ENCODE peak calls at places on chromosomes 2 and 18, in seven cellular contexts. O, J, H, D, A, M and Y are unnamed samples.
A peak's percentile ranks its signal among the peaks of the same experiment; 100 is the strongest.

GRCh38 chr18:36469471-36469870 is 172.0 kb downstream of the FHOD3 start:
- DNase-seq in O (no peak), M (peak; percentile 22), A (no peak), J (no peak), D (no peak), H (no peak), Y (no peak)

GRCh38 chr2:20916604-20917286 is 93.8 kb upstream of the LDAH start:
- DNase-seq in H (no peak), D (no peak), J (peak; percentile 48), O (peak; percentile 13), A (no peak), M (peak; percentile 13), Y (peak; percentile 39)

GRCh38 chr2:39377226-39377939 is 59.7 kb downstream of the MAP4K3 start:
- DNase-seq in H (peak; percentile 43), J (peak; percentile 27), A (no peak), D (no peak), M (peak; percentile 14), O (no peak), Y (no peak)

GRCh38 chr18:33440384-33441043 is at the start of gene CCDC178:
- DNase-seq in H (peak; percentile 66), D (peak; percentile 84), J (peak; percentile 74), A (peak; percentile 55), M (no peak), O (peak; percentile 4), Y (peak; percentile 72)

GRCh38 chr2:174788291-174788929 is 24.1 kb upstream of the CHRNA1 start:
- DNase-seq in D (peak; percentile 78), H (no peak), O (peak; percentile 51), M (no peak), A (no peak), J (peak; percentile 85), Y (peak; percentile 88)

GRCh38 chr2:62321890-62322289 is 126.0 kb downstream of the B3GNT2 start:
- DNase-seq in O (no peak), H (no peak), D (no peak), A (no peak), J (no peak), M (no peak), Y (no peak)

GRCh38 chr18:12121175-12122095 is 27.8 kb downstream of the ANKRD62 start:
- DNase-seq in H (peak; percentile 24), A (no peak), O (peak; percentile 1), D (peak; percentile 69), J (peak; percentile 77), M (peak; percentile 28), Y (peak; percentile 65)

GRCh38 chr2:34486945-34487344 is 887.8 kb upstream of the FAM98A start:
- DNase-seq in H (no peak), J (no peak), D (no peak), O (no peak), A (no peak), M (no peak), Y (no peak)

GRCh38 chr2:217387776-217388381 is 528.0 kb upstream of the TNP1 start:
- DNase-seq in A (no peak), H (no peak), M (no peak), D (no peak), J (no peak), O (no peak), Y (no peak)

DNA sequence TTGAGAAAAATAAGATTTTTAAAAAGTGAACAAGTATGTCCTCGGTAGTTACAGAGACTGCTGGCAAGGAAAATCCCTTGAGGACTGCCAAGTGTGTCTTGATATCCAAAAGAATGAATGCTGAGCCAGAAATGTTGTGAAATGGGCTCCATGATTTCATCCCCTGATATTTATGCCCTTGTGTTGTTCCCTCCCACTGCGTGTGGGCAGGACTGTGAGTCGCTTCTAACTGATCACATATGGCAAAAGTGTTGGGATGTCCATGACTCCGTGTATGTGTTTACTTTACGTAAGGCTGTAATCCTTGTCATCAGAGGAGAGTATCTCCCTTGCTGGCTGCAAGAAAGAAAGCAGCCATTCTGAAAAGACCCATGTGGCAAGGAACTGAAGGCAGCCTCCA is 285.1 kb downstream of the SS18 start:
- DNase-seq in D (no peak), J (no peak), O (peak; percentile 89), H (peak; percentile 96), M (no peak), A (no peak), Y (no peak)
- H4K8ac ChIP-seq in D (no peak overlapping the region), J (no peak overlapping the region), O (no peak overlapping the region), H (no peak overlapping the region), M (no peak overlapping the region), A (no peak overlapping the region), Y (no peak overlapping the region)

DNA sequence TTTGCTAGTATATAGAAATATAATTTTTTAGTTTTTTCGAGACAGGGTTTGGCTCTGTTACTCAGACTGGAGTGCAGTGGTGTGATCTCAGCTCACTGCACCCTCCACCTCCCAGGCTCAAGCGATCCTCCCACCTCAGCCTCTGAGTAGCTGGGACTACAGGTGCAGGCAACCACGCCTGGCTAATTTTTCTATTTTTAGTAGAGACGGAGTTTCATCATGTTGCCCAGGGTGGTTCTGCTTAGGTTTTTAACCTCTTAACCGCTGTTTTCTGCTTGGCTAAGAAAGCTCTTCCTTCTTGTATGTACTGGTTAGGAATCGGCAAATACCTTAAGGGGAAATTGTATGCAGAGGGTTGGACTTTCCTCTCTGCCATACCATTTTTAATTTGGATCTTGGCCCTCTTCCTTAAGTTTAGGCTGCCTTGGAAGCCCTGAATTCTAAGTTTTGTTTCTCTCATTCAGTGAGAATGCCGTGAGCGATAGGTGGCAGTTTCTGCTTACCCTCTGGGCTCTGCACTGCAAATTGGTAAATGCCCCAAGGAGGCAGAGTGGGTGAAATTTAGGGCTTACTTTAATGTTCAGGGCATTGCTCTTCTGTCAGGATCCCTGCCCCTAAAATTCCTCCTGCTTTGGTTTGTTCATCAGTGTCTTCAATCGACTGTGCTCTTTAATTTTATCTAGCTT is 32.3 kb downstream of the EML6 start:
- DNase-seq in D (no peak), M (no peak), J (no peak), A (no peak), H (no peak), O (no peak), Y (no peak)
- H2AK5ac ChIP-seq in D (no peak overlapping the region), M (no peak overlapping the region), J (no peak overlapping the region), A (no peak overlapping the region), H (no peak overlapping the region), O (no peak overlapping the region), Y (no peak overlapping the region)

DNA sequence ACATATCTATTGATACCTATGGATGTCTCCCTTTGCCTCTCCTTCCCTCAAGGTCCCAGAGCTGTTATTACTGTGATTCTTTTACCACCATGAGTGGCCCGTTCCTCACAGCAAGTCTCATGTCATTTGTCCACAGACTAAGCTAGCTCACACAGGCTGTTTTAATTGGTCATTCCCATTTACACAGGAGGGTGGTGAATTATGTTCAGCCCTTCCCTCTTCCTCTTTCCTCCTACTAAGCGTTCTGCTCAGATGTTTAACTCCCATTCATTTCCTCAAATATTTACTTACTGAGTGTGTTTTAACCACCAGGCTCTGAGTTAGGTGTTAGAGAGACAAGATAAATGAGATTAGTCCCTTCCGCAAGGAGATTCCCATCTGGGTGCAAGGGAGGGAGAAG is 403.7 kb upstream of the ACVR2A start:
- DNase-seq in O (no peak), H (no peak), J (no peak), M (no peak), A (no peak), D (no peak), Y (no peak)
- H4K8ac ChIP-seq in O (no peak overlapping the region), H (no peak overlapping the region), J (no peak overlapping the region), M (no peak overlapping the region), A (no peak overlapping the region), D (no peak overlapping the region), Y (no peak overlapping the region)

GRCh38 chr2:173118385-173118784 is 42.7 kb downstream of the MAP3K20 start:
- DNase-seq in D (no peak), M (no peak), H (no peak), O (peak; percentile 47), J (no peak), A (no peak), Y (no peak)
- H2AK5ac ChIP-seq in D (no peak overlapping the region), M (no peak overlapping the region), H (no peak overlapping the region), O (peak overlapping the region; percentile 4), J (no peak overlapping the region), A (no peak overlapping the region), Y (no peak overlapping the region)

DNA sequence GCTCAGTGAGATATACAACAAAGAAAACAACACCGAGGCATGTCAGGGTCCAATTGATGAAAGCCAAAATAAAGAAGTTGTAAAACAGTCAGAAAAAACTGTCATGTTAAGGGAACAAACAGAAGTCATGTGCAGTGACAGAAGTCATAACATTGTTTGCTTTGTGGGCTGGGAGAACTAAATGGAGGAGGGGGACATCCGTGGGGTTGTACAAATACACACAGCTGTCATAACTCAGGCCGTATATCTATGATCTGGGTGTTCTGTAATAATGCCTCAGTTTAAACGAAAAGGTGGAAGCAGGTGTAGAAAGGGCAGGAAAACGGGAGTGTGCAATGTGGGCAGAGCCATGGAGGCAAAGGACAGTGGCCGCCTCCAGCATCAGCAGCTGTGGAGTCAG is 27.3 kb downstream of the TIMM21 start:
- DNase-seq in A (no peak), D (no peak), H (no peak), O (no peak), M (no peak), J (no peak), Y (no peak)
- H4K8ac ChIP-seq in A (no peak overlapping the region), D (no peak overlapping the region), H (no peak overlapping the region), O (no peak overlapping the region), M (no peak overlapping the region), J (no peak overlapping the region), Y (no peak overlapping the region)

DNA sequence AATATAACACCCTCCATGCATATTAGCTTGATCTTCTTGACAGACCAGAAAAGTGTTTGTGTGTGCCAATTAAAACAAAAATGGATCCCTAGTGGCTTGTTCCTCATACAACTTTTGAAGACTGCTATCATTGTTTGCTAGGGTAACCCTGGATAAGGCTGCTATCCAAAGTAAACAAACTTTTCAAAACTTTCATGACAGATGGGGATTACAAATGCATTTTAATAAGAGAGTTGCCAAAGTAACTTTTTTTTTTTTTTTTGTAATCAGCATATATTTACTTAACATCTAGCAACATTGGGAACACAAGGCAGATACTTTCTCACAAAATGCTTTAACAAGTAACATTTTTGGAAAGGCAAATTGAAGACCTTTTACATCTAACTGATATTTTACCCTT is 300.7 kb downstream of the ARHGAP15 start:
- DNase-seq in M (no peak), O (no peak), A (no peak), H (no peak), D (no peak), J (no peak), Y (no peak)
- H2AK5ac ChIP-seq in M (no peak overlapping the region), O (no peak overlapping the region), A (no peak overlapping the region), H (no peak overlapping the region), D (no peak overlapping the region), J (no peak overlapping the region), Y (no peak overlapping the region)

GRCh38 chr18:44521673-44522032 is 159.0 kb upstream of the SETBP1 start:
- DNase-seq in O (no peak), D (no peak), M (peak; percentile 67), A (no peak), H (no peak), J (no peak), Y (no peak)

GRCh38 chr18:44520981-44521672 is 159.6 kb upstream of the SETBP1 start:
- DNase-seq in O (no peak), A (no peak), H (no peak), M (no peak), D (no peak), J (no peak), Y (no peak)

GRCh38 chr18:44526705-44527415 is 153.8 kb upstream of the SETBP1 start:
- DNase-seq in H (no peak), D (no peak), O (no peak), A (no peak), J (no peak), M (no peak), Y (no peak)
- H4K8ac ChIP-seq in H (no peak overlapping the region), D (no peak overlapping the region), O (no peak overlapping the region), A (no peak overlapping the region), J (no peak overlapping the region), M (no peak overlapping the region), Y (no peak overlapping the region)